ENCODE peak calls at places on chromosomes 2 and 18, in four cellular contexts. M is HepG2, U is GM12878, Z is H1. G is an unnamed sample.
A peak's percentile ranks its signal among the peaks of the same experiment; 100 is the strongest.

GRCh38 chr18:62037989-62038778 is 145.4 kb upstream of the RNF152 start:
- DNase-seq in Z (no peak), U (no peak), M (no peak), G (no peak)

GRCh38 chr2:149169653-149170052 is 131.2 kb downstream of the LYPD6B start:
- DNase-seq in M (no peak), Z (no peak), U (no peak), G (no peak)

GRCh38 chr2:14634223-14634884 is 1.8 kb downstream of the LRATD1 start:
- DNase-seq in U (no peak), Z (peak; percentile 53), M (peak; percentile 11), G (peak; percentile 77)

GRCh38 chr2:28620371-28620793 is 124.5 kb downstream of the PLB1 start:
- DNase-seq in Z (no peak), U (no peak), M (no peak), G (no peak)

GRCh38 chr2:155368934-155369333 is 670.4 kb downstream of the KCNJ3 start:
- DNase-seq in Z (no peak), U (no peak), M (peak; percentile 12), G (no peak)

GRCh38 chr2:19667085-19667484 is 234.7 kb downstream of the TTC32 start:
- DNase-seq in Z (no peak), U (no peak), M (no peak), G (no peak)

GRCh38 chr2:62998949-62999348 is 51.7 kb upstream of the OTX1 start:
- DNase-seq in U (no peak), M (no peak), Z (no peak), G (no peak)

GRCh38 chr2:158781562-158781961 is 13.6 kb upstream of the DAPL1 start:
- DNase-seq in M (no peak), U (no peak), Z (no peak), G (no peak)

GRCh38 chr18:48699761-48700160 is 160.9 kb downstream of the CTIF start:
- DNase-seq in M (no peak), U (no peak), Z (no peak), G (no peak)

GRCh38 chr2:203399031-203399430 is 70.8 kb downstream of the ABI2 start:
- DNase-seq in Z (no peak), M (no peak), U (no peak), G (no peak)

GRCh38 chr2:112662702-112663101 is 17.0 kb downstream of the SLC20A1 start:
- DNase-seq in Z (no peak), M (no peak), U (no peak), G (no peak)

GRCh38 chr18:13234528-13234795 is 15.9 kb downstream of the LDLRAD4 start:
- DNase-seq in Z (no peak), M (no peak), U (no peak), G (no peak)

GRCh38 chr2:134522856-134523460 is 195.8 kb downstream of the TMEM163 start:
- DNase-seq in Z (no peak), U (no peak), M (no peak), G (no peak)

GRCh38 chr18:63249781-63250180 is 69.8 kb downstream of the BCL2 start:
- DNase-seq in Z (no peak), M (no peak), U (no peak), G (no peak)

GRCh38 chr2:184597571-184597980 is 753 bp upstream of the ZNF804A start:
- DNase-seq in M (no peak), U (no peak), Z (peak; percentile 15), G (no peak)

GRCh38 chr2:188292446-188293239 is 969 bp downstream of the GULP1 start:
- DNase-seq in U (no peak), M (no peak), Z (no peak), G (peak; percentile 75)

GRCh38 chr2:100757621-100758394 is 62.1 kb upstream of the NPAS2 start:
- DNase-seq in M (peak; percentile 66), Z (no peak), U (no peak), G (peak; percentile 25)

GRCh38 chr2:11398710-11399109 is 54.3 kb upstream of the ROCK2 start:
- DNase-seq in U (no peak), Z (no peak), M (no peak), G (no peak)

GRCh38 chr2:191165190-191165643 is 14.4 kb upstream of the STAT4 start:
- DNase-seq in Z (no peak), U (no peak), M (peak; percentile 23), G (no peak)

DNA sequence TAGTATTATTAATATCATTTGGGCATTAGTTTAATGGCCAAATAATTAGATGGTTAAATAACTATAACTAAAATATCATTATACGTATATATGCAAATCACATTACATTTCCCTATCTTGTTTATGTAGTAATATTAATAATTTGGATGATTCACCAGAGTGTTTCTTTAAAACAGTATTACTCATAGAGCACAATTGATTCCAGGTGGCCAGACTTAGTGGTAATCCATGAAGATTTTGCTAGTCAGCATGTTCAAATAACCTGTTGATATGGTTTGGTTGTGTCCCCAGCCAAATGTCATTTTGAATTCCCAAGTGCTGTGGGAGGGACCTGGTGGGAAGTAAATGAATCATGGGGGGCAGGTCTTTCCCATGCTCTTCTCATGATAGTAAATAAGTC is 782.3 kb downstream of the LRP1B start:
- DNase-seq in U (no peak), M (no peak), Z (no peak), G (no peak)
- TF ChIP-seq SUZ12 in U (no peak), M (no peak), Z (no peak), G (no peak)

DNA sequence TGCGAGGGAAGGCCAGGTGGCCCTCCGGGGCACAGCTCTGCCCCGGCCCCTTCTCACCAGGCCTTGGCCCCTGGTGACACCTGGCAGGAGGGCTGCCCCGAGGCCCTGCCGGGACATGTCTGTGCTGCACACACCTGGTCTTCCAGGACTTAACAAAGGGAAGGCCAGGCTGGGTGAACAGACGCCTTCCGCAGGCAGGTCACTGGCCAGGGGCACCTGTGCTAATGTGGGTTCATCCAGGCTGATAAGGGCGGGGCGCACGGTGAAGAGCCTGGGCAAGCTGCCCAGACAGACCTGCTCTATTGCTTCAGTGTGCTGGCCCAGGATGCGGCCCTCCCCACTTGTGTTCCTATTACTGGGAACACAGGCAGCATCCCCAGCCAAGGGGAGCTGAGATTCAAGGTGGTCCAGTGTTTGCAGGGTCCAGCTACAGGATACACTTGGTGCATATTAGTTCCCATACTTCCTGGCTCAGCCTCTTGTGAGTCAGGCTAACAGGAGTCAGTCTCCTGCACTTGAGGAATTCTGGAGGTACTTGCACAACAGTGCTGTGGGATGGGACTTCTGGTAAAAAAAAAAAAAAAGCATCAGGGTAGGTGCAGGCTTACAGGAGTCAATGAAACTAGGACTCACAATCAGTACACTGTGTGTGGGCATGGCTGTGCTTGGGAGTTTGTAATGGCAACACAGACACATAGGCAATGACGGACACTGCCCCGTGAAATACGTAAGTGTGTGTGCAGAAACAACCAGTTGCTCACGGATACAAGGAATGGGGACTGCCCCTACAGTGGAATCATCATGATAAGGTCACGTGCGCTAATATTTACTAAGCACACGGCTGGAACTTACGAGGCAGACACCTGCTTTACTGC is 261.4 kb downstream of the TWIST2 start:
- DNase-seq in U (no peak), M (no peak), Z (no peak), G (no peak)
- TF ChIP-seq YY1 in U (no peak), M (no peak), Z (no peak), G (no peak)

DNA sequence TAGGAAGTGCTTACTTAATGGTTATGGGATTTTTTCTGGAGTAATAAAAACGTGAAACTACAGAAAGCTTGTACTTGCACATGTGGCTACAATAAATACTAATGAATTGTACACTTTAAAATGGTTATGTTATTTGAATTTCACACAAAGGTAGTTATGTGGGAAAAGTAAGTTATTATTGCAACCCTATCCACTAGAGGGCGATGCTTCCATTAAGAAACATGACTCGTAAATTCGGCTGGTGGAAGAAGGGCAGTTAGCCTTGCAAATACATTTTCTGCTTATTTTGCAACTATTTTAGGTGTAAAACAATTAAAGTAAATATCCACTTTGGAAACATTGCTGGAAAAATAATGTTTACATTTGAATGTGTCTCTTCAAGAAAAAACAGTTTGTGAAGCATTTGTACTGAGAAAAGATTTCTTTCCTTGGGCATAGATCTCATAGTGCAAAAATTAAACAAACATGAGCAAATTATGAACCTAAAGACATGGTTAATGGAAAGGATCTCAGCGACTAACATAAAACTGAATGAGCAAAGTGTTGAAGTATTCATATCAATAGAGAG is 68.1 kb upstream of the CSRNP3 start:
- DNase-seq in M (peak; percentile 67), Z (no peak), U (peak; percentile 9), G (peak; percentile 74)
- TF ChIP-seq SUZ12 in M (no peak), Z (no peak), U (no peak), G (no peak)

GRCh38 chr2:40192864-40193669 is 258.8 kb downstream of the SLC8A1 start:
- DNase-seq in M (no peak), Z (no peak), U (no peak), G (no peak)
- TF ChIP-seq YY1 in M (no peak), Z (no peak), U (no peak), G (no peak)

GRCh38 chr2:41867553-41867952 is 180.3 kb upstream of the PKDCC start:
- DNase-seq in U (no peak), Z (no peak), M (no peak), G (no peak)
- TF ChIP-seq SUZ12 in U (no peak), Z (no peak), M (no peak), G (no peak)

GRCh38 chr2:55452879-55453278 is 33.2 kb upstream of the CCDC88A start:
- DNase-seq in Z (no peak), U (no peak), M (no peak), G (no peak)
- TF ChIP-seq YY1 in Z (no peak), U (no peak), M (no peak), G (no peak)

GRCh38 chr2:21005111-21005699 is 38.7 kb downstream of the APOB start:
- DNase-seq in Z (no peak), U (no peak), M (no peak), G (no peak)

GRCh38 chr2:21004181-21004572 is 39.7 kb downstream of the APOB start:
- DNase-seq in U (no peak), Z (no peak), M (no peak), G (no peak)

GRCh38 chr2:21007129-21008013 is 36.5 kb downstream of the APOB start:
- DNase-seq in M (no peak), U (no peak), Z (no peak), G (no peak)

GRCh38 chr2:21006423-21007128 is 37.3 kb downstream of the APOB start:
- DNase-seq in M (no peak), U (no peak), Z (no peak), G (no peak)

DNA sequence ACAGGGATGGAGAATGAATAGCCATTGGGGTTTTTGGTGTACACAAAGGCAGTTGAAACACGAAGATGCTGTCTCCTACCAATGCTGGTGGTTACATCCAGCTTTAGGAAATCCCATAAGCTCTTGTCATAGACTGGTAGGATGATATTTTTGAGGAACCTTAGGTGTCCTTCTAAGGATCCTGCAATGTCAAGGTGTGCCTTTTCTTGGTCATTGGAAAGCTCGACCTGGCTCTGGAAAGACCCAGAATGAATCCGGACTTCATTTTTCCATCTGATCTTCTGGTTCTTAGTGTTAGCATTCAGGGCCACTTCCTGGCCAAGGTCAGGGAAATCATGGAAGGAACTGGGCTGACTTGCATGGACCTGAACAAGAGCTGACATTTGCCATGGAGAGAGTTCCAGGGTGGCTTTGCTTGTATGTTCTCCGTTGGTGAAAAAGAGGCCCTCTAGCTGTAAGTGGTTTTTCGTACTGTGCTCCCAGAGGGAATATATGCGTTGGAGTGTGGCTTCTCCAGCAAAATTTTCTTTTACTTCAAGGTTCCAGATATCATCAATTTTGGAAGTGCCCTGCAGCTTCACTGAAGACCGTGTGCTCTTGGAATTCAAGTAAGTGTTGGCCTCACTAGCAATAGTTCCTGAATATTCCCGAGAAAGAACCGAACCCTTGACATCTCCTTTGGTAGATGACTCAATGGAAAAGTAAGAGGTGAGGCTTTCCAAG is 38.0 kb downstream of the APOB start:
- DNase-seq in Z (no peak), M (no peak), U (no peak), G (no peak)
- TF ChIP-seq SUZ12 in Z (no peak), M (no peak), U (no peak), G (no peak)

G was measured in NT2/D1.